ENCODE peak calls at places on chromosomes 1 and 21, in five cellular contexts. O, C, B, V and R are unnamed samples. For H3K9me2, the result is how much of the 10 kb centered on the place peaks cover.

GRCh38 chr1:21674957-21675356 is 5.8 kb upstream of the RAP1GAP start:
- DNase-seq in O (no peak), C (no peak), B (no peak), V (no peak), R (no peak)

GRCh38 chr1:18922319-18922726 is 20.0 kb upstream of the ALDH4A1 start:
- DNase-seq in O (no peak), C (peak), B (no peak), V (no peak), R (peak)

GRCh38 chr1:91699339-91699970 is 186.5 kb downstream of the TGFBR3 start:
- DNase-seq in O (no peak), C (peak), B (no peak), V (no peak), R (no peak)

GRCh38 chr1:228037401-228038386 is 30.9 kb downstream of the WNT3A start:
- DNase-seq in O (peak), C (peak), B (no peak), V (no peak), R (peak)

GRCh38 chr1:175757381-175758015 is 14.1 kb upstream of the TNR start:
- DNase-seq in O (peak), C (peak), B (no peak), V (peak), R (peak)

GRCh38 chr1:180168786-180169640 is 14.3 kb downstream of the QSOX1 start:
- DNase-seq in O (peak), C (peak), B (peak), V (peak), R (peak)

GRCh38 chr1:178543291-178543609 is 30.3 kb downstream of the TEX35 start:
- DNase-seq in O (no peak), C (peak), B (no peak), V (peak), R (no peak)

GRCh38 chr1:10909697-10910489 is 102.6 kb upstream of the TARDBP start:
- DNase-seq in O (peak), C (peak), B (peak), V (peak), R (peak)

GRCh38 chr1:160716013-160716412 is 4.4 kb upstream of the CD48 start:
- DNase-seq in O (no peak), C (no peak), B (no peak), V (no peak), R (no peak)

GRCh38 chr21:32772281-32773047 is 909 bp upstream of the PAXBP1 start:
- DNase-seq in O (peak), C (peak), B (peak), V (peak), R (peak)

GRCh38 chr1:2152914-2153313 is 41.7 kb downstream of the FAAP20 start:
- DNase-seq in O (no peak), C (no peak), B (no peak), V (no peak), R (no peak)

GRCh38 chr1:174965006-174965971 is 34.5 kb upstream of the CACYBP start:
- DNase-seq in O (no peak), C (no peak), B (no peak), V (peak), R (peak)

GRCh38 chr1:1559066-1559465 is 15.6 kb downstream of the SSU72 start:
- DNase-seq in O (no peak), C (no peak), B (no peak), V (no peak), R (no peak)

GRCh38 chr1:7371926-7372325 is 399.2 kb upstream of the VAMP3 start:
- DNase-seq in O (no peak), C (no peak), B (no peak), V (no peak), R (no peak)

GRCh38 chr1:170768929-170769328 is 105.0 kb downstream of the PRRX1 start:
- DNase-seq in O (no peak), C (peak), B (no peak), V (no peak), R (no peak)

GRCh38 chr21:45618287-45618686 is 25.2 kb upstream of the PCBP3 start:
- DNase-seq in O (no peak), C (peak), B (peak), V (no peak), R (peak)

GRCh38 chr21:15138475-15138874 is 73.7 kb upstream of the NRIP1 start:
- DNase-seq in O (no peak), C (no peak), B (no peak), V (no peak), R (no peak)

GRCh38 chr1:18008116-18008515 is 99.5 kb upstream of the IGSF21 start:
- DNase-seq in O (no peak), C (no peak), B (no peak), V (no peak), R (no peak)

GRCh38 chr21:25895565-25896205 is 160.9 kb downstream of the GABPA start:
- DNase-seq in O (peak), C (peak), B (peak), V (peak), R (no peak)

GRCh38 chr1:147821883-147822282 is 61.5 kb upstream of the GJA5 start:
- DNase-seq in O (no peak), C (peak), B (no peak), V (no peak), R (peak)

GRCh38 chr1:85397490-85398044 is 67.4 kb downstream of the DDAH1 start:
- DNase-seq in O (peak), C (no peak), B (no peak), V (no peak), R (no peak)

GRCh38 chr1:155078496-155079209 is at the start of gene EFNA3:
- DNase-seq in O (peak), C (peak), B (peak), V (peak), R (peak)

GRCh38 chr1:17700981-17701870 is 53.9 kb upstream of the ACTL8 start:
- DNase-seq in O (no peak), C (no peak), B (peak), V (no peak), R (no peak)

GRCh38 chr21:29164330-29164942 is 34.0 kb downstream of the MAP3K7CL start:
- DNase-seq in O (peak), C (peak), B (peak), V (peak), R (peak)

GRCh38 chr1:68454534-68454933 is 4.8 kb upstream of the RPE65 start:
- DNase-seq in O (peak), C (no peak), B (no peak), V (no peak), R (no peak)

GRCh38 chr1:116881879-116882520 is 27.7 kb upstream of the PTGFRN start:
- DNase-seq in O (peak), C (peak), B (no peak), V (no peak), R (peak)

GRCh38 chr1:55717111-55717510 is 501.9 kb upstream of the USP24 start:
- DNase-seq in O (no peak), C (peak), B (no peak), V (no peak), R (no peak)

GRCh38 chr21:35643176-35643575 is 417.1 kb downstream of the SETD4 start:
- DNase-seq in O (no peak), C (no peak), B (no peak), V (no peak), R (no peak)

GRCh38 chr1:223842784-223843183 is 3.0 kb downstream of the TP53BP2 start:
- DNase-seq in O (no peak), C (no peak), B (no peak), V (peak), R (no peak)

GRCh38 chr21:39125752-39126485 is 57.3 kb downstream of the PSMG1 start:
- DNase-seq in O (peak), C (peak), B (peak), V (peak), R (peak)

GRCh38 chr1:89719502-89720306 is 86.8 kb downstream of the LRRC8C start:
- DNase-seq in O (no peak), C (peak), B (peak), V (peak), R (no peak)

GRCh38 chr1:83593073-83593472 is 405.9 kb downstream of the TTLL7 start:
- DNase-seq in O (peak), C (no peak), B (no peak), V (no peak), R (no peak)

GRCh38 chr21:34147835-34148804 is 74.7 kb downstream of the MRPS6 start:
- DNase-seq in O (no peak), C (peak), B (no peak), V (no peak), R (no peak)

GRCh38 chr1:111725192-111725591 is 14.0 kb downstream of the INKA2 start:
- DNase-seq in O (no peak), C (no peak), B (no peak), V (no peak), R (no peak)

GRCh38 chr1:14113841-14114567 is 414.0 kb downstream of the PRDM2 start:
- DNase-seq in O (peak), C (peak), B (peak), V (peak), R (peak)

GRCh38 chr1:46487818-46488218 is 1.8 kb upstream of the DMBX1 start:
- DNase-seq in O (peak), C (no peak), B (no peak), V (no peak), R (no peak)
- H2AFZ ChIP-seq in O (no peak), C (no peak), B (no peak), V (no peak), R (no peak)

GRCh38 chr1:93734999-93735398 is 53.4 kb upstream of the BCAR3 start:
- DNase-seq in O (peak), C (peak), B (no peak), V (no peak), R (no peak)
- H3K9me2 ChIP-seq in O (under half), C (under half), B (under half), V (under half), R (under half)

DNA sequence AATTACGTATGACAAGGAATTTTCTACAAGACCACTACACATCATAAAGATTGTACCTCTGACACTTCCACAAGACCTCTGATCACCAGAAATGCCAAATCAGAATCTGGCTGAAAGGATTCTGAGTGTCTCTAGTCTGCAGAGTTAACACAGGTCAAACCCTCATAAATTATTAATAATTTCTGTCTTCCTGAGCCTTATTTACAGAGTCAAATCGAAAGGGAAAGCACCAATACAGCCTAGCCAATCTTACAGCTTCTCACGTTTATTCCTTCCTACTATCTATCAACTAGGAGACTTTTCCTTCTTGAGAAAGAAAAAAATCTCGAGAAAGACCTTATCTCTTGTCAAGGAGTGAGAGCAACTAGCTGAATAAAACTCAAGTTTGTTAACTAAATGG is 2151.6 kb downstream of the MRPL39 start:
- DNase-seq in O (no peak), C (no peak), B (no peak), V (peak), R (no peak)
- H2AFZ ChIP-seq in O (no peak), C (no peak), B (no peak), V (peak), R (no peak)

GRCh38 chr1:40926441-40926840 is 53.1 kb upstream of the CTPS1 start:
- DNase-seq in O (no peak), C (no peak), B (no peak), V (no peak), R (no peak)
- H3K9me2 ChIP-seq in O (under half), C (under half), B (under half), V (under half), R (under half)

GRCh38 chr1:248873409-248873992 is 14.6 kb upstream of the ZNF692 start:
- DNase-seq in O (peak), C (peak), B (peak), V (peak), R (peak)

GRCh38 chr1:248873993-248874671 is 15.2 kb upstream of the ZNF692 start:
- DNase-seq in O (peak), C (no peak), B (peak), V (peak), R (peak)

GRCh38 chr1:248872752-248873408 is 14.0 kb upstream of the ZNF692 start:
- DNase-seq in O (peak), C (peak), B (peak), V (peak), R (peak)

DNA sequence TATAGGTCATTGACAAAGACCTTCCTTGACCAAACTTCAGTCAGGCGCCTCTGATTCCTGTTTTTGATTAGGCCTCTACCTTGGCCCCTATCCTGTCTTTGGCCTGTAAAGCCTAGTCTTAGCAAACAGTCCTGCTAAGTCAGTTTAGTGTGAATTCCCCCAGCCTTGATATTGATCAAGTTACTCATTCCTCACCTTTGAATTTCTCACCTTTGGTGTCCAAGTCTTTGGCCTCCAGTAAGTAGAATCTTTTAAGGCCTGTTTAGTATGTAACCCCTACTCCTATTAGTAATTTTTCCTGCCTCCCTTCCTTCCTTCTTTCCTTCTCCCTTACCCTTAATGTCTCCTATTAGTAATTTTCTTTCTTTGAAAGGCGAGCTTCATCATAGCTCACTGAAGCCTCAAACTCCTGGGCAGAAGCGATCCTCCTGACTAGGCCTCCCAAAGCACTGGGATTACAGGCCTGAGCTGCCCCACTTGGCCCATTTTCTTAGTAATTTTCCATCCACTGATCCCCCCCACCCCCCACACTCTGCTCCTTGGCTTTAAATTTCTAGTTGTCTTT is 13.0 kb upstream of the ZNF692 start:
- DNase-seq in O (peak), C (no peak), B (no peak), V (no peak), R (no peak)
- H2AFZ ChIP-seq in O (peak), C (peak), B (peak), V (peak), R (peak)

GRCh38 chr1:201516511-201517127 is 9.7 kb upstream of the CSRP1 start:
- DNase-seq in O (no peak), C (no peak), B (no peak), V (no peak), R (no peak)

GRCh38 chr1:201515062-201515750 is 8.3 kb upstream of the CSRP1 start:
- DNase-seq in O (no peak), C (no peak), B (no peak), V (no peak), R (no peak)

GRCh38 chr1:201518105-201518504 is 11.2 kb upstream of the CSRP1 start:
- DNase-seq in O (no peak), C (no peak), B (no peak), V (no peak), R (no peak)

GRCh38 chr1:201515895-201516294 is 9.0 kb upstream of the CSRP1 start:
- DNase-seq in O (no peak), C (peak), B (no peak), V (no peak), R (no peak)

GRCh38 chr1:201517631-201518030 is 10.7 kb upstream of the CSRP1 start:
- DNase-seq in O (no peak), C (no peak), B (no peak), V (no peak), R (no peak)
- H3K9me2 ChIP-seq in O (under half), C (under half), B (under half), V (under half), R (under half)

GRCh38 chr21:44013380-44014088 is 1.4 kb downstream of the TRAPPC10 start:
- DNase-seq in O (peak), C (peak), B (peak), V (peak), R (peak)
- H2AFZ ChIP-seq in O (peak), C (peak), B (no peak), V (no peak), R (peak)

GRCh38 chr1:172496678-172497077 is 36.3 kb upstream of the SUCO start:
- DNase-seq in O (no peak), C (peak), B (peak), V (no peak), R (no peak)
- H3K9me2 ChIP-seq in O (under half), C (under half), B (under half), V (under half), R (under half)

DNA sequence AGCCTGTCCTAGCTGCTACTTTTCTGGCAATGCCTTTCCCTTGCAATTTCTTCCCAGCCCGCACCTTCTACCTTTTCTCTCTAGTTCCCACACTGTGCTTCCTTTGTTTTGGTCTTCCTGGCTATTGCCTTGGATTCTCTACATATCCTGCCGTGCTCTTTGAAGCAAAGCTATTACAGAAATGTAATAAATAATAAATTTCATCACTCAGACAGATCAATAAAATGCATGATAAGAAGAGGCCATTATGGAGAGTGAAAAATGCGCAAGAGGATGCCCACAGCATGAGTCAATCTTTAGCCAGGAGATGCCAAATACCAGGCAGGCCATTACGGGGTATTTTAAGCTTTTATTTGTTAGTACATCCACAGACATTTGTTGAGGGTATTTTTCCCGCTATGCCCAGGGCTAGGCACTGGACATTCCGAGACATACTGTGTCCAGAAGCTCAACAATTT is 163.6 kb downstream of the ST6GALNAC3 start:
- DNase-seq in O (peak), C (no peak), B (no peak), V (no peak), R (no peak)
- H2AFZ ChIP-seq in O (no peak), C (no peak), B (peak), V (no peak), R (no peak)